ENCODE peak calls at places on chromosomes 2 and 18, in five cellular contexts. K is dorsolateral prefrontal cortex, D is AG10803, F is pancreas, J is GM20000. Z is an unnamed sample.

GRCh38 chr2:46226620-46227019 is 70.6 kb upstream of the EPAS1 start:
- DNase-seq in K (no peak), J (no peak), F (no peak), D (no peak), Z (no peak)

GRCh38 chr18:26546170-26546874 is 2.0 kb downstream of the KCTD1 start:
- DNase-seq in F (no peak), D (no peak), K (no peak), J (no peak), Z (no peak)

GRCh38 chr2:113156278-113157107 is 17.3 kb upstream of the PSD4 start:
- DNase-seq in J (no peak), D (no peak), F (peak), K (no peak), Z (no peak)

GRCh38 chr2:96869824-96870630 is at the start of gene SEMA4C:
- DNase-seq in F (peak), K (peak), D (no peak), J (peak), Z (no peak)

GRCh38 chr2:207930747-207931146 is 94.6 kb downstream of the PLEKHM3 start:
- DNase-seq in F (peak), D (no peak), J (no peak), K (no peak), Z (no peak)

GRCh38 chr2:241852116-241852980 is 6.3 kb downstream of the PDCD1 start:
- DNase-seq in K (no peak), J (peak), F (peak), D (no peak), Z (no peak)

GRCh38 chr18:48170651-48171050 is 238.5 kb downstream of the ZBTB7C start:
- DNase-seq in D (no peak), J (no peak), K (no peak), F (no peak), Z (no peak)

GRCh38 chr2:227862227-227862740 is 9.1 kb upstream of the DAW1 start:
- DNase-seq in K (no peak), J (peak), F (no peak), D (peak), Z (no peak)

GRCh38 chr18:58251416-58251815 is 207.4 kb downstream of the NEDD4L start:
- DNase-seq in K (no peak), F (no peak), D (no peak), J (no peak), Z (no peak)

GRCh38 chr2:104702451-104702850 is 151.5 kb upstream of the POU3F3 start:
- DNase-seq in J (no peak), K (no peak), F (no peak), D (no peak), Z (no peak)

GRCh38 chr18:47944972-47945843 is 14.7 kb upstream of the SMAD2 start:
- DNase-seq in F (no peak), D (no peak), J (no peak), K (no peak), Z (no peak)

GRCh38 chr2:218128781-218129478 is 3.1 kb downstream of the CXCR2 start:
- DNase-seq in J (no peak), D (no peak), F (no peak), K (no peak), Z (no peak)

GRCh38 chr2:55137024-55137958 is 87.0 kb upstream of the RTN4 start:
- DNase-seq in K (no peak), D (no peak), J (no peak), F (no peak), Z (no peak)

GRCh38 chr2:119678021-119678656 is 862 bp upstream of the TMEM177 start:
- DNase-seq in F (peak), J (no peak), K (no peak), D (no peak), Z (no peak)

GRCh38 chr2:119732026-119732425 is 27.7 kb upstream of the PTPN4 start:
- DNase-seq in D (no peak), J (no peak), F (no peak), K (no peak), Z (no peak)

GRCh38 chr2:72363406-72363805 is 215.7 kb upstream of the CYP26B1 start:
- DNase-seq in D (no peak), J (no peak), K (no peak), F (no peak), Z (no peak)

DNA sequence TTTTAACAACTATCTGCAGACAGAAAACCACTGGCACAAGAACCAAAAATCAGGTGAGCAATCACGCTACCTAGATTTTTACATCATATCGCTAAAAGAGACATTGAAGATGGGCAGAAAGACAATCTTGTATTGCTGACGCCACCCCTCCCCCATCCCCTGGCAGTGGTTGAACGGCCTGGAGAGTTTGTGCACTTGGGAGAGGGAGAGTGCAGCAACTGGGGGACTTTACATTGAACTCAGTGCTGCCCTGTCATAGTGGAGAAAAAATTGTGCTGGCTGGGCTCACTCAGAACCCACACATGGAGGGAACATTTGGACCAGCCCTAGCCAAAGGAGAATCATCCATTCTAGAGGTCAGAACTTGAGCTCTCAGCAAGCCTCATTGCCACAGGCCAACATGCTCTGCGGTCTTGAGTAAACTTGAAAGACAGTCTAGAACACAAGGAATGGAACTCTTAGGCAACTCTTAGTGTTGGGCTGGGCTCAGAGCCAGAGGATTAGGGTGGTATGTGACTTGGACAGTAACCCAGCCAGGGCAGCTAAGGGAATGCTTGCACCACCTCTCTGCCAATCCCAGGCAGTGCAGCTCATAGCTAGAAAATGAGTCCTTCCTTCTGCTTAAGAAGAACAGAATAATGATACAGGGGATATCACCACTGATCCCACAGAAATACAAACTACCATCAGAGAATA is 220.0 kb upstream of the CYP26B1 start:
- DNase-seq in K (no peak), J (no peak), D (peak), F (peak), Z (no peak)
- TF ChIP-seq CTCF in K (no peak), J (no peak), D (peak), F (no peak), Z (no peak)

DNA sequence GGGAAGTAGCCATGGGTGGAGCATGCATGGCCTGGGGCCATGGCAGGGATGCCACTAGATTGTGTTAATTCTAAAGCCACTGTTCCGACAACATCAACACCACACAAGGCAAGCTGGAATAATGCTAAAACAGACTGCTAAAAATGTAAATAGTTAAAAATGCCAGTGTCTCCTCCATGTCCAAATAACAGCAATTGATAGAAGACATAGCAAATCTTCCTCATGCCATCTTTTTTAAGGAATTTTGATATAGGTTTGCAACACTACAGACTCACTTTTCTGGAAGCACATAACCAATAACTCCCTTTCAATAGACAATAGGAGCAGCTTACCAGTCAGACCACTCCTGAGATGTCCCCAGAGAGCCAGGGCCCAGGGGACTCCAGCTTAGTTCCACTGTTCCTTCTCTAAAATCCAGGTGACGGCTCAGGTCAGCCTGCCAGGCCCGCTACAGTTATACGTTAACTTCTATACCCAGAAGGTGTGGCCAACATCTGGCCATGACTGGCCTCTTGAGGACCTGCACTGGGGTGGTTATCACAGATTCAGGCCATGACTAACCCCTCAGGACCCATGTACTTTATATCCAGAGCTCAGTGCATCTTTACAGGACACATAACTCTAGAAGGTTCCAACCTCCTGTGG is 20.3 kb downstream of the TUBB6 start:
- DNase-seq in D (no peak), J (no peak), K (no peak), F (no peak), Z (no peak)
- TF ChIP-seq CTCF in D (no peak), J (no peak), K (no peak), F (no peak), Z (no peak)

GRCh38 chr18:77765468-77765867 is 515.8 kb downstream of the GALR1 start:
- DNase-seq in K (no peak), J (no peak), D (no peak), F (no peak), Z (no peak)
- TF ChIP-seq CTCF in K (peak), J (peak), D (peak), F (no peak), Z (no peak)

GRCh38 chr18:34857310-34857709 is 147.2 kb downstream of the DTNA start:
- DNase-seq in J (no peak), D (no peak), F (no peak), K (no peak), Z (no peak)
- TF ChIP-seq CTCF in J (no peak), D (no peak), F (no peak), K (no peak), Z (no peak)

GRCh38 chr2:176206677-176207076 is 18.2 kb downstream of the HOXD1 start:
- DNase-seq in K (no peak), D (peak), J (no peak), F (no peak), Z (no peak)

GRCh38 chr2:176213406-176213805 is 24.9 kb downstream of the HOXD1 start:
- DNase-seq in F (no peak), D (no peak), J (no peak), K (no peak), Z (no peak)

GRCh38 chr2:176212276-176212675 is 23.8 kb downstream of the HOXD1 start:
- DNase-seq in F (no peak), D (no peak), J (no peak), K (no peak), Z (no peak)

DNA sequence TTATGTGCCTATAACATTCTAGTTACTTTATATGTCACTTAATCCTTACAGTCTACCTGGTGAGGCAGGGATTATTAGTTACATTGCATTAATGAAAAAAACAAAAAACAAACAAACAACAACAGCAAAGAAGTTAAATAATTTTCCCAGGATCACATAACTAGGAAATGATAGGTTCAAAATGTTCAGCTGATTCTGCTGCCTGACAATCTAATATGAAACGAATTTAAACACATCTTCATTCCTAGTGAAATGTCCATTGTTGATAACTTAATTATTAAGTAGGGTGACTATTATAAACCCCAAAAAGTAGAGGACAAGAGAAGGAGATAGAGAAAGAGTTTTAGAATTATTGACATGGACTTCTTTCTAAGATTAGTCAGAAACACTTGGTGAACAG is 22.6 kb downstream of the HOXD1 start:
- DNase-seq in J (no peak), K (no peak), D (no peak), F (no peak), Z (no peak)
- TF ChIP-seq CTCF in J (no peak), K (no peak), D (no peak), F (no peak), Z (no peak)

Z was measured in omental fat pad.